ENCODE peak calls at places on chromosomes 13 and 19, in five cellular contexts. C is cardiac septum, M is neuronal stem cell, T is iPS DF 6.9, U is AG04449. R is an unnamed sample.

GRCh38 chr13:44764334-44764733 is 188.2 kb upstream of the TSC22D1 start:
- DNase-seq in C (no peak), M (no peak), T (no peak), U (no peak), R (peak)

GRCh38 chr19:34364830-34365462 is at the start of gene GPI:
- DNase-seq in C (peak), M (no peak), T (no peak), U (no peak), R (peak)

GRCh38 chr19:30522359-30522758 is 150.2 kb downstream of the ZNF536 start:
- DNase-seq in C (no peak), M (no peak), T (no peak), U (no peak), R (no peak)

GRCh38 chr13:43769552-43769951 is 17.2 kb downstream of the ENOX1 start:
- DNase-seq in C (no peak), M (no peak), T (no peak), U (no peak), R (no peak)

GRCh38 chr13:102856603-102857002 is 10.8 kb downstream of the ERCC5 start:
- DNase-seq in C (peak), M (no peak), T (no peak), U (no peak), R (no peak)

GRCh38 chr13:98258226-98258625 is 81.2 kb upstream of the RNF113B start:
- DNase-seq in C (no peak), M (no peak), T (no peak), U (no peak), R (no peak)

GRCh38 chr13:52845766-52846566 is 2.5 kb downstream of the PCDH8 start:
- DNase-seq in C (no peak), M (peak), T (no peak), U (no peak), R (peak)

GRCh38 chr13:23724196-23724970 is 154.2 kb downstream of the TNFRSF19 start:
- DNase-seq in C (no peak), M (no peak), T (no peak), U (no peak), R (no peak)

GRCh38 chr13:22227895-22228294 is 557.0 kb downstream of the FGF9 start:
- DNase-seq in C (peak), M (no peak), T (no peak), U (no peak), R (no peak)

GRCh38 chr19:14407889-14408640 is 11.1 kb downstream of the DDX39A start:
- DNase-seq in C (no peak), M (no peak), T (no peak), U (no peak), R (no peak)

GRCh38 chr19:30349131-30349730 is 23.0 kb upstream of the ZNF536 start:
- DNase-seq in C (no peak), M (no peak), T (peak), U (no peak), R (no peak)

GRCh38 chr19:55353803-55354697 is 469 bp downstream of the COX6B2 start:
- DNase-seq in C (peak), M (no peak), T (no peak), U (no peak), R (peak)

GRCh38 chr19:10289836-10290438 is at the start of gene ICAM5:
- DNase-seq in C (no peak), M (no peak), T (no peak), U (no peak), R (no peak)

GRCh38 chr13:48906200-48906599 is 69.5 kb upstream of the FNDC3A start:
- DNase-seq in C (no peak), M (no peak), T (no peak), U (no peak), R (no peak)

GRCh38 chr13:106513025-106513424 is 22.4 kb downstream of the EFNB2 start:
- DNase-seq in C (no peak), M (no peak), T (no peak), U (no peak), R (no peak)

GRCh38 chr13:98471895-98472294 is 105.0 kb downstream of the STK24 start:
- DNase-seq in C (no peak), M (no peak), T (no peak), U (no peak), R (no peak)

GRCh38 chr13:30079501-30079900 is 227.8 kb downstream of the KATNAL1 start:
- DNase-seq in C (peak), M (no peak), T (no peak), U (no peak), R (no peak)

GRCh38 chr13:58434943-58435342 is 803.4 kb downstream of the PCDH17 start:
- DNase-seq in C (no peak), M (no peak), T (no peak), U (no peak), R (peak)

GRCh38 chr13:44989941-44990340 is 603 bp downstream of the GPALPP1 start:
- DNase-seq in C (no peak), M (no peak), T (no peak), U (no peak), R (no peak)

GRCh38 chr13:110911880-110912279 is 3.0 kb downstream of the ANKRD10 start:
- DNase-seq in C (no peak), M (no peak), T (no peak), U (no peak), R (no peak)

GRCh38 chr19:38528213-38528755 is 89.5 kb downstream of the MAP4K1 start:
- DNase-seq in C (no peak), M (no peak), T (no peak), U (no peak), R (no peak)

GRCh38 chr13:34748078-34748477 is 194.0 kb upstream of the NBEA start:
- DNase-seq in C (no peak), M (no peak), T (no peak), U (no peak), R (no peak)

GRCh38 chr13:29505950-29506349 is 89.5 kb downstream of the SLC7A1 start:
- DNase-seq in C (no peak), M (no peak), T (no peak), U (no peak), R (no peak)